ENCODE peak calls at places on chromosomes 16 and 17, in five cellular contexts. One of them, this sample, is unnamed. For H3K9me3, the result is how much of the 10 kb centered on the place peaks cover.

GRCh38 chr17:81241648-81242420 is 2.7 kb downstream of the NDUFAF8 start:
- DNase-seq in lung: peak
- DNase-seq in heart left ventricle: no peak
- DNase-seq in CD4-positive, CD25-positive, alpha-beta regulatory T cell: peak
- DNase-seq in fibroblast of lung: peak
- DNase-seq in this sample: peak

GRCh38 chr16:85072947-85073346 is 39.3 kb downstream of the CIBAR2 start:
- DNase-seq in lung: peak
- DNase-seq in CD4-positive, CD25-positive, alpha-beta regulatory T cell: no peak
- DNase-seq in heart left ventricle: peak
- DNase-seq in fibroblast of lung: peak
- DNase-seq in this sample: no peak

GRCh38 chr17:61202564-61202963 is 197.1 kb upstream of the TBX2 start:
- DNase-seq in CD4-positive, CD25-positive, alpha-beta regulatory T cell: no peak
- DNase-seq in fibroblast of lung: peak
- DNase-seq in heart left ventricle: no peak
- DNase-seq in lung: no peak
- DNase-seq in this sample: no peak

GRCh38 chr17:82031303-82031884 is at the start of gene RAC3:
- DNase-seq in CD4-positive, CD25-positive, alpha-beta regulatory T cell: no peak
- DNase-seq in fibroblast of lung: peak
- DNase-seq in lung: no peak
- DNase-seq in heart left ventricle: no peak
- DNase-seq in this sample: no peak

GRCh38 chr17:21201302-21201602 is 12.7 kb downstream of the TMEM11 start:
- DNase-seq in heart left ventricle: peak
- DNase-seq in fibroblast of lung: no peak
- DNase-seq in lung: no peak
- DNase-seq in CD4-positive, CD25-positive, alpha-beta regulatory T cell: no peak
- DNase-seq in this sample: no peak

GRCh38 chr17:39591958-39592954 is 15.5 kb downstream of the NEUROD2 start:
- DNase-seq in fibroblast of lung: peak
- DNase-seq in CD4-positive, CD25-positive, alpha-beta regulatory T cell: peak
- DNase-seq in heart left ventricle: no peak
- DNase-seq in lung: peak
- DNase-seq in this sample: no peak

GRCh38 chr17:74947041-74947754 is 11.5 kb downstream of the OTOP3 start:
- DNase-seq in heart left ventricle: no peak
- DNase-seq in lung: no peak
- DNase-seq in CD4-positive, CD25-positive, alpha-beta regulatory T cell: no peak
- DNase-seq in fibroblast of lung: no peak
- DNase-seq in this sample: no peak

GRCh38 chr16:11297492-11298142 is 16.5 kb upstream of the PRM1 start:
- DNase-seq in fibroblast of lung: peak
- DNase-seq in lung: peak
- DNase-seq in heart left ventricle: peak
- DNase-seq in CD4-positive, CD25-positive, alpha-beta regulatory T cell: peak
- DNase-seq in this sample: peak

GRCh38 chr16:70714526-70715112 is 28.8 kb upstream of the MTSS2 start:
- DNase-seq in fibroblast of lung: peak
- DNase-seq in lung: no peak
- DNase-seq in CD4-positive, CD25-positive, alpha-beta regulatory T cell: no peak
- DNase-seq in heart left ventricle: no peak
- DNase-seq in this sample: no peak

GRCh38 chr16:6573577-6573976 is 759.1 kb upstream of the RBFOX1 start:
- DNase-seq in heart left ventricle: peak
- DNase-seq in lung: no peak
- DNase-seq in CD4-positive, CD25-positive, alpha-beta regulatory T cell: no peak
- DNase-seq in fibroblast of lung: no peak
- DNase-seq in this sample: no peak

GRCh38 chr16:11405331-11406176 is 60.3 kb downstream of the RMI2 start:
- DNase-seq in CD4-positive, CD25-positive, alpha-beta regulatory T cell: peak
- DNase-seq in heart left ventricle: peak
- DNase-seq in lung: no peak
- DNase-seq in fibroblast of lung: peak
- DNase-seq in this sample: peak

GRCh38 chr16:1021553-1022160 is 40.1 kb downstream of the SOX8 start:
- DNase-seq in lung: no peak
- DNase-seq in fibroblast of lung: no peak
- DNase-seq in heart left ventricle: no peak
- DNase-seq in CD4-positive, CD25-positive, alpha-beta regulatory T cell: no peak
- DNase-seq in this sample: no peak

GRCh38 chr16:57514891-57515600 is 21.3 kb downstream of the CCDC102A start:
- DNase-seq in CD4-positive, CD25-positive, alpha-beta regulatory T cell: no peak
- DNase-seq in fibroblast of lung: no peak
- DNase-seq in lung: no peak
- DNase-seq in heart left ventricle: peak
- DNase-seq in this sample: no peak

GRCh38 chr17:42135664-42136653 is 13.4 kb downstream of the HSPB9 start:
- DNase-seq in lung: peak
- DNase-seq in heart left ventricle: peak
- DNase-seq in fibroblast of lung: peak
- DNase-seq in CD4-positive, CD25-positive, alpha-beta regulatory T cell: no peak
- DNase-seq in this sample: no peak

GRCh38 chr17:82595893-82596292 is 52.4 kb downstream of the WDR45B start:
- DNase-seq in heart left ventricle: no peak
- DNase-seq in lung: no peak
- DNase-seq in CD4-positive, CD25-positive, alpha-beta regulatory T cell: no peak
- DNase-seq in fibroblast of lung: no peak
- DNase-seq in this sample: no peak

GRCh38 chr16:28504707-28505404 is 1.8 kb downstream of the IL27 start:
- DNase-seq in lung: no peak
- DNase-seq in heart left ventricle: no peak
- DNase-seq in fibroblast of lung: no peak
- DNase-seq in CD4-positive, CD25-positive, alpha-beta regulatory T cell: no peak
- DNase-seq in this sample: no peak

GRCh38 chr17:52027081-52027480 is 131.4 kb downstream of the CA10 start:
- DNase-seq in fibroblast of lung: no peak
- DNase-seq in CD4-positive, CD25-positive, alpha-beta regulatory T cell: no peak
- DNase-seq in lung: no peak
- DNase-seq in heart left ventricle: no peak
- DNase-seq in this sample: no peak

GRCh38 chr16:68234188-68235104 is 1.5 kb downstream of the ESRP2 start:
- DNase-seq in CD4-positive, CD25-positive, alpha-beta regulatory T cell: no peak
- DNase-seq in fibroblast of lung: peak
- DNase-seq in heart left ventricle: no peak
- DNase-seq in lung: peak
- DNase-seq in this sample: no peak

DNA sequence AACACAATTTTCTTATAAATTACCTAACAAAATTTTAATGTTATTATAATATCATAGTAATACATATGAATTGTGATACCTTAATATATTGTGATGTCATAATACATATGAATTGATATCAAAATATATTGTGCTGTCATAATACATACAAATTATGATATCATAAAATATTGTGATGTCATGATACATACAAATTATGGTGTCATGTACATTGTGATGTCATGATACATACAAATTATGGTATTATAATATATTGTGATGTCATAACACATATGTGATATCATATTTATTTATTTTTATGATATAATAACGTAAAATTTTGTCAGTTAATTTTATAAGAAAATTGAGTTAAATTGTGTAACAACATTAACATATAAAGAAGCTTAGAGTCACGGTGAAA is 1927.2 kb downstream of the TP53TG3F start:
- DNase-seq in heart left ventricle: no peak
- DNase-seq in CD4-positive, CD25-positive, alpha-beta regulatory T cell: no peak
- DNase-seq in lung: no peak
- DNase-seq in fibroblast of lung: no peak
- DNase-seq in this sample: no peak
- H3K9me3 ChIP-seq in heart left ventricle: under half
- H3K9me3 ChIP-seq in CD4-positive, CD25-positive, alpha-beta regulatory T cell: under half
- H3K9me3 ChIP-seq in lung: under half
- H3K9me3 ChIP-seq in fibroblast of lung: under half
- H3K9me3 ChIP-seq in this sample: under half

GRCh38 chr16:35452471-35452870 is 1993.1 kb downstream of the TP53TG3F start:
- DNase-seq in CD4-positive, CD25-positive, alpha-beta regulatory T cell: no peak
- DNase-seq in fibroblast of lung: no peak
- DNase-seq in lung: no peak
- DNase-seq in heart left ventricle: no peak
- DNase-seq in this sample: no peak
- H3K9me3 ChIP-seq in CD4-positive, CD25-positive, alpha-beta regulatory T cell: half or more
- H3K9me3 ChIP-seq in fibroblast of lung: under half
- H3K9me3 ChIP-seq in lung: under half
- H3K9me3 ChIP-seq in heart left ventricle: under half
- H3K9me3 ChIP-seq in this sample: under half

DNA sequence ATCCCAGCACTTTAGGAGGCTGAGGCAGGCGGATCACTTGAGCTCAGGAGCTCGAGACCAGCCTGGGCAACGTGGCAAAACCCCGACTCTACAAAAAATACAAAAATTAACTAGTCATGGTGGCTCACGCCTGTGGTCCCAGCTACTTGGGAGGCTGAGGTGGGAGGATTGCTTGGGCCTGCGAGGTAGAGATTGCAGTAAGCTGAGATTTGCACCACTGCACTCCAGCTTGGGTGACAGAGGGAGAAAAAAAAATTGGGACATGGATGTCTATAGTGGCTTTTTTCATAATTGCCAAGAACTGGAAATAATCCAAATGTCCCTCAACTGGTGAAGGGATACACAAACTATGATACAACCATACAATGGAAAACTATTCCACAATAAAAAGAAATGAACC is 28.6 kb downstream of the OSBPL7 start:
- DNase-seq in lung: no peak
- DNase-seq in CD4-positive, CD25-positive, alpha-beta regulatory T cell: no peak
- DNase-seq in heart left ventricle: no peak
- DNase-seq in fibroblast of lung: no peak
- DNase-seq in this sample: no peak
- H3K9me3 ChIP-seq in lung: under half
- H3K9me3 ChIP-seq in CD4-positive, CD25-positive, alpha-beta regulatory T cell: under half
- H3K9me3 ChIP-seq in heart left ventricle: under half
- H3K9me3 ChIP-seq in fibroblast of lung: under half
- H3K9me3 ChIP-seq in this sample: under half

GRCh38 chr16:87535457-87535854 is 42.6 kb upstream of the ZCCHC14 start:
- DNase-seq in lung: no peak
- DNase-seq in fibroblast of lung: no peak
- DNase-seq in CD4-positive, CD25-positive, alpha-beta regulatory T cell: no peak
- DNase-seq in heart left ventricle: no peak
- DNase-seq in this sample: no peak

GRCh38 chr16:87538594-87538993 is 45.8 kb upstream of the ZCCHC14 start:
- DNase-seq in fibroblast of lung: no peak
- DNase-seq in lung: no peak
- DNase-seq in heart left ventricle: no peak
- DNase-seq in CD4-positive, CD25-positive, alpha-beta regulatory T cell: no peak
- DNase-seq in this sample: no peak

GRCh38 chr16:87538160-87538559 is 45.3 kb upstream of the ZCCHC14 start:
- DNase-seq in fibroblast of lung: no peak
- DNase-seq in heart left ventricle: peak
- DNase-seq in lung: no peak
- DNase-seq in CD4-positive, CD25-positive, alpha-beta regulatory T cell: no peak
- DNase-seq in this sample: no peak

GRCh38 chr16:87535855-87536794 is 43.3 kb upstream of the ZCCHC14 start:
- DNase-seq in lung: no peak
- DNase-seq in heart left ventricle: no peak
- DNase-seq in fibroblast of lung: no peak
- DNase-seq in CD4-positive, CD25-positive, alpha-beta regulatory T cell: no peak
- DNase-seq in this sample: no peak

DNA sequence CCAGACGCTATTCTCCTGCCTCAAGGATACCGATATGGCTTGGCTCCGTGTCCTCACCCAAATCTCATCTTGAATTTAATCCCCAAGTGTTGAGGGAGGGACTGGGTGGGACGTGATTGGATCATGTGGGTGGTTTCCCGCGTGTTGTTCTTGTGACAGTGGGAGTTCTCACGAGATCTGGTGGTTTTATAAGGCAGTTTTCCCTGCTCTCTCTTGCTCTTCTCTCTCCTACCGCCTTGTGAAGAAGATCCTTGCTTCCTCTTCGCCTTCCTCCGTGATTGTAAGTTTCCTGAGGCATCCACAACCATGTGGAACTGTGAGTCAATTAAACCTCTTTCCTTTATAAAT is 43.9 kb upstream of the ZCCHC14 start:
- DNase-seq in lung: no peak
- DNase-seq in heart left ventricle: no peak
- DNase-seq in CD4-positive, CD25-positive, alpha-beta regulatory T cell: no peak
- DNase-seq in fibroblast of lung: no peak
- DNase-seq in this sample: no peak
- H3K9me3 ChIP-seq in lung: under half
- H3K9me3 ChIP-seq in heart left ventricle: under half
- H3K9me3 ChIP-seq in CD4-positive, CD25-positive, alpha-beta regulatory T cell: under half
- H3K9me3 ChIP-seq in fibroblast of lung: under half
- H3K9me3 ChIP-seq in this sample: under half

GRCh38 chr16:66277311-66278070 is 89.0 kb upstream of the CDH5 start:
- DNase-seq in lung: no peak
- DNase-seq in CD4-positive, CD25-positive, alpha-beta regulatory T cell: no peak
- DNase-seq in heart left ventricle: no peak
- DNase-seq in fibroblast of lung: no peak
- DNase-seq in this sample: no peak

GRCh38 chr16:66278604-66279262 is 87.8 kb upstream of the CDH5 start:
- DNase-seq in heart left ventricle: no peak
- DNase-seq in lung: no peak
- DNase-seq in fibroblast of lung: no peak
- DNase-seq in CD4-positive, CD25-positive, alpha-beta regulatory T cell: no peak
- DNase-seq in this sample: no peak

GRCh38 chr16:66275795-66276428 is 90.6 kb upstream of the CDH5 start:
- DNase-seq in fibroblast of lung: peak
- DNase-seq in heart left ventricle: no peak
- DNase-seq in CD4-positive, CD25-positive, alpha-beta regulatory T cell: peak
- DNase-seq in lung: peak
- DNase-seq in this sample: no peak

GRCh38 chr16:66274335-66275110 is 92.0 kb upstream of the CDH5 start:
- DNase-seq in CD4-positive, CD25-positive, alpha-beta regulatory T cell: peak
- DNase-seq in lung: no peak
- DNase-seq in fibroblast of lung: peak
- DNase-seq in heart left ventricle: no peak
- DNase-seq in this sample: no peak

GRCh38 chr16:66278111-66278531 is 88.4 kb upstream of the CDH5 start:
- DNase-seq in CD4-positive, CD25-positive, alpha-beta regulatory T cell: no peak
- DNase-seq in fibroblast of lung: no peak
- DNase-seq in lung: peak
- DNase-seq in heart left ventricle: no peak
- DNase-seq in this sample: no peak
- H3K9me3 ChIP-seq in CD4-positive, CD25-positive, alpha-beta regulatory T cell: under half
- H3K9me3 ChIP-seq in fibroblast of lung: under half
- H3K9me3 ChIP-seq in lung: under half
- H3K9me3 ChIP-seq in heart left ventricle: under half
- H3K9me3 ChIP-seq in this sample: under half

GRCh38 chr17:5092139-5093010 is 14.1 kb downstream of the ZFP3 start:
- DNase-seq in CD4-positive, CD25-positive, alpha-beta regulatory T cell: no peak
- DNase-seq in fibroblast of lung: peak
- DNase-seq in lung: no peak
- DNase-seq in heart left ventricle: no peak
- DNase-seq in this sample: no peak
- H3K9me3 ChIP-seq in CD4-positive, CD25-positive, alpha-beta regulatory T cell: half or more
- H3K9me3 ChIP-seq in fibroblast of lung: under half
- H3K9me3 ChIP-seq in lung: under half
- H3K9me3 ChIP-seq in heart left ventricle: under half
- H3K9me3 ChIP-seq in this sample: half or more

DNA sequence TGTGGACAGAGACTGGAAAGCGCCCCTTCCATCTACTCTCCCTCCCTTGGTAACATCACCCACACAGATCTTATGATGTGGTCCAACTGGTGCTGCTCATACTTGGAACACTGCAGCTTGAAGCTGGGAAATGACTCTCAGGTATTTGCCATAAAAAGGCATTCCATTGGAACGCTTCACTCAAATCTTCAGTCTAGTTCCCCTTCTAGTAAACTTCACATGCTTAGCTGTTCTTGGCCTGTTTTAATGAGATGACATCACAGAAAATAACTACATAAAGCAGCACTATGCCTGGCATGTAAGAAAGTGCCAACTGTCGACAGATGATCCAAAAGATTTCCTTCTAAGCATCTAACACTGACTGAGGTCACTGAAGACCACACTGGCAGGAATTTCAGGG is 9.3 kb downstream of the ZNF263 start:
- DNase-seq in fibroblast of lung: no peak
- DNase-seq in lung: no peak
- DNase-seq in CD4-positive, CD25-positive, alpha-beta regulatory T cell: no peak
- DNase-seq in heart left ventricle: no peak
- DNase-seq in this sample: no peak
- H3K9me3 ChIP-seq in fibroblast of lung: under half
- H3K9me3 ChIP-seq in lung: half or more
- H3K9me3 ChIP-seq in CD4-positive, CD25-positive, alpha-beta regulatory T cell: half or more
- H3K9me3 ChIP-seq in heart left ventricle: under half
- H3K9me3 ChIP-seq in this sample: under half